ENCODE peak calls at places on chromosomes 1 and 21, in four cellular contexts. One of them, this sample, is unnamed.
A peak's percentile ranks its signal among the peaks of the same experiment; 100 is the strongest.

GRCh38 chr1:27669876-27670275 is 2.1 kb downstream of the IFI6 start:
- DNase-seq in MM.1S: no peak
- DNase-seq in uterus: no peak
- DNase-seq in upper lobe of right lung: no peak
- DNase-seq in this sample: no peak

GRCh38 chr1:104906141-104906540 is 1156.4 kb downstream of the AMY1C start:
- DNase-seq in upper lobe of right lung: no peak
- DNase-seq in MM.1S: no peak
- DNase-seq in uterus: no peak
- DNase-seq in this sample: no peak

GRCh38 chr21:31347435-31348032 is 3.5 kb upstream of the TIAM1 start:
- DNase-seq in uterus: no peak
- DNase-seq in upper lobe of right lung: no peak
- DNase-seq in MM.1S: no peak
- DNase-seq in this sample: no peak

GRCh38 chr1:106526650-106527049 is 529.8 kb upstream of the PRMT6 start:
- DNase-seq in uterus: no peak
- DNase-seq in MM.1S: no peak
- DNase-seq in upper lobe of right lung: no peak
- DNase-seq in this sample: no peak

GRCh38 chr1:214439352-214440119 is 111.9 kb downstream of the PTPN14 start:
- DNase-seq in MM.1S: peak; percentile 96
- DNase-seq in upper lobe of right lung: no peak
- DNase-seq in uterus: peak; percentile 82
- DNase-seq in this sample: no peak

GRCh38 chr21:43637530-43637929 is 21.8 kb downstream of the HSF2BP start:
- DNase-seq in upper lobe of right lung: no peak
- DNase-seq in uterus: no peak
- DNase-seq in MM.1S: no peak
- DNase-seq in this sample: no peak

GRCh38 chr1:96971849-96972602 is 250.4 kb downstream of the PTBP2 start:
- DNase-seq in upper lobe of right lung: no peak
- DNase-seq in MM.1S: peak; percentile 23
- DNase-seq in uterus: no peak
- DNase-seq in this sample: no peak

GRCh38 chr1:21174638-21175323 is 1.9 kb downstream of the EIF4G3 start:
- DNase-seq in uterus: no peak
- DNase-seq in MM.1S: no peak
- DNase-seq in upper lobe of right lung: no peak
- DNase-seq in this sample: no peak

GRCh38 chr1:179828554-179829110 is 49.0 kb downstream of the TOR1AIP2 start:
- DNase-seq in MM.1S: no peak
- DNase-seq in uterus: no peak
- DNase-seq in upper lobe of right lung: no peak
- DNase-seq in this sample: no peak

GRCh38 chr1:204751480-204751879 is 65.9 kb upstream of the LRRN2 start:
- DNase-seq in uterus: no peak
- DNase-seq in upper lobe of right lung: no peak
- DNase-seq in MM.1S: no peak
- DNase-seq in this sample: no peak

GRCh38 chr1:30338765-30339164 is 384.6 kb downstream of the MATN1 start:
- DNase-seq in upper lobe of right lung: no peak
- DNase-seq in MM.1S: no peak
- DNase-seq in uterus: no peak
- DNase-seq in this sample: no peak

GRCh38 chr1:181099152-181100014 is 10.9 kb downstream of the IER5 start:
- DNase-seq in MM.1S: peak; percentile 37
- DNase-seq in upper lobe of right lung: no peak
- DNase-seq in uterus: no peak
- DNase-seq in this sample: no peak

GRCh38 chr1:36366091-36366661 is 19.5 kb downstream of the STK40 start:
- DNase-seq in MM.1S: no peak
- DNase-seq in uterus: no peak
- DNase-seq in upper lobe of right lung: no peak
- DNase-seq in this sample: peak; percentile 86

GRCh38 chr1:179251675-179252074 is 22.2 kb upstream of the ABL2 start:
- DNase-seq in upper lobe of right lung: no peak
- DNase-seq in uterus: no peak
- DNase-seq in MM.1S: no peak
- DNase-seq in this sample: no peak

GRCh38 chr1:13860023-13860422 is 160.0 kb downstream of the PRDM2 start:
- DNase-seq in upper lobe of right lung: no peak
- DNase-seq in MM.1S: no peak
- DNase-seq in uterus: no peak
- DNase-seq in this sample: no peak

GRCh38 chr1:51551848-51552296 is 32.8 kb upstream of the EPS15 start:
- DNase-seq in MM.1S: no peak
- DNase-seq in uterus: no peak
- DNase-seq in upper lobe of right lung: no peak
- DNase-seq in this sample: no peak

GRCh38 chr1:38586993-38587646 is 272.5 kb downstream of the RRAGC start:
- DNase-seq in MM.1S: peak; percentile 57
- DNase-seq in upper lobe of right lung: peak; percentile 83
- DNase-seq in uterus: no peak
- DNase-seq in this sample: peak; percentile 36

GRCh38 chr1:108661030-108661609 is at the start of gene HENMT1:
- DNase-seq in upper lobe of right lung: peak; percentile 85
- DNase-seq in uterus: peak; percentile 54
- DNase-seq in MM.1S: peak; percentile 43
- DNase-seq in this sample: peak; percentile 90

GRCh38 chr21:44972301-44972814 is 32.5 kb downstream of the SLX9 start:
- DNase-seq in MM.1S: no peak
- DNase-seq in upper lobe of right lung: no peak
- DNase-seq in uterus: no peak
- DNase-seq in this sample: no peak

GRCh38 chr1:12617511-12617900 is 504 bp downstream of the DHRS3 start:
- DNase-seq in upper lobe of right lung: no peak
- DNase-seq in uterus: no peak
- DNase-seq in MM.1S: peak; percentile 26
- DNase-seq in this sample: peak; percentile 60

GRCh38 chr1:40880813-40881549 is 18.8 kb upstream of the CITED4 start:
- DNase-seq in upper lobe of right lung: no peak
- DNase-seq in MM.1S: no peak
- DNase-seq in uterus: no peak
- DNase-seq in this sample: no peak

GRCh38 chr1:109280768-109281356 is 2.1 kb downstream of the PSRC1 start:
- DNase-seq in upper lobe of right lung: peak; percentile 62
- DNase-seq in MM.1S: no peak
- DNase-seq in uterus: no peak
- DNase-seq in this sample: no peak

GRCh38 chr1:228267962-228268890 is 60.4 kb downstream of the OBSCN start:
- DNase-seq in upper lobe of right lung: no peak
- DNase-seq in MM.1S: no peak
- DNase-seq in uterus: no peak
- DNase-seq in this sample: no peak

GRCh38 chr1:13813398-13814012 is 113.5 kb downstream of the PRDM2 start:
- DNase-seq in MM.1S: no peak
- DNase-seq in uterus: no peak
- DNase-seq in upper lobe of right lung: peak; percentile 72
- DNase-seq in this sample: peak; percentile 47

GRCh38 chr1:45687753-45688737 is at the start of gene TMEM69:
- DNase-seq in upper lobe of right lung: peak; percentile 81
- DNase-seq in uterus: peak; percentile 79
- DNase-seq in MM.1S: peak; percentile 84
- DNase-seq in this sample: peak; percentile 85

GRCh38 chr1:239543873-239544272 is 157.5 kb downstream of the CHRM3 start:
- DNase-seq in upper lobe of right lung: no peak
- DNase-seq in uterus: no peak
- DNase-seq in MM.1S: no peak
- DNase-seq in this sample: no peak

GRCh38 chr1:41580520-41581172 is 96.2 kb upstream of the EDN2 start:
- DNase-seq in uterus: no peak
- DNase-seq in upper lobe of right lung: no peak
- DNase-seq in MM.1S: no peak
- DNase-seq in this sample: no peak

GRCh38 chr1:205169248-205169647 is 42.3 kb downstream of the DSTYK start:
- DNase-seq in uterus: no peak
- DNase-seq in upper lobe of right lung: no peak
- DNase-seq in MM.1S: no peak
- DNase-seq in this sample: no peak

GRCh38 chr1:75797273-75797588 is 549 bp downstream of the MSH4 start:
- DNase-seq in upper lobe of right lung: no peak
- DNase-seq in MM.1S: no peak
- DNase-seq in uterus: no peak
- DNase-seq in this sample: no peak

GRCh38 chr21:35086357-35086756 is 37.3 kb upstream of the RUNX1 start:
- DNase-seq in upper lobe of right lung: no peak
- DNase-seq in uterus: no peak
- DNase-seq in MM.1S: no peak
- DNase-seq in this sample: no peak

GRCh38 chr1:234550341-234551031 is 59.5 kb downstream of the IRF2BP2 start:
- DNase-seq in uterus: peak; percentile 10
- DNase-seq in upper lobe of right lung: peak; percentile 54
- DNase-seq in MM.1S: no peak
- DNase-seq in this sample: no peak

GRCh38 chr1:208475951-208476824 is 232.0 kb upstream of the PLXNA2 start:
- DNase-seq in uterus: no peak
- DNase-seq in upper lobe of right lung: no peak
- DNase-seq in MM.1S: no peak
- DNase-seq in this sample: no peak

GRCh38 chr1:178345821-178346220 is 150.9 kb downstream of the CLEC20A start:
- DNase-seq in upper lobe of right lung: no peak
- DNase-seq in MM.1S: no peak
- DNase-seq in uterus: no peak
- DNase-seq in this sample: no peak

GRCh38 chr21:38434913-38435533 is 63.3 kb downstream of the ERG start:
- DNase-seq in MM.1S: no peak
- DNase-seq in uterus: no peak
- DNase-seq in upper lobe of right lung: no peak
- DNase-seq in this sample: no peak
- H3K4me3 ChIP-seq in MM.1S: peak overlapping the region; percentile 17
- H3K4me3 ChIP-seq in uterus: no peak overlapping the region
- H3K4me3 ChIP-seq in upper lobe of right lung: no peak overlapping the region
- H3K4me3 ChIP-seq in this sample: no peak overlapping the region

DNA sequence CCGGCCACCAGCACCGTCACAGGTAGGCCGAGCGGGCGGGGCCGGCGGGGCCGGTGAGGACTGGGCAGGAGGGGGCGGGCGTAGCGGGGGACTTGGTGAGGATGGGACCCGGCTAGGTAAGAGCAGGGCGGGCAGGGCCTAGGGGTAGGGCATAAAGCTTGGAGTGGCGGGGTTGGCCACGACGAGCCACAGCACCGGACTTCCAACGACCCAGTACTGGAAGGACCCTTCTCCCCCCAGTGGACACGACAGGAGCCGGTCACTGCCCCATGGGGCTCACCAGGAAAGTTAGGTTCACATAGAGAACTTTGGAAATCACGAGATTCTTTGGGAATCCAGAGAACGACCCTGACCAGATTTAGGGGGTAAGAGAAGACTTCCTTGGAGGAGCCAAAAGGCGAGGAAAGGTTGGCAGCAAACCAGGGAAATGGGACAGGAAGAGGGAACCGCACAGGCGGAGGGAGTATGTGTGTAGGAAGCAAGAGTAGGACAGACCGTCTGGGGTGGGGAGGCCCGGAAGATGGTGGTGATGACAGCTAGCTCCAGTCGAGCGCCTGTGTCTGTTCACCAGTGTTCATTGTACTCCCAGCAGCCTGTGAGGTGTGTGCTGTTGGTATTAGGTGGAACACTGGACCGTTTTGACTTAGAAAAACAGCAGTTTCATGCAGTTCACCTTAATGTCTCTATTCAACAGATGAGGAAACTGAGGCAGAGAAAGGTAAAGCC is 20.4 kb downstream of the ZNF362 start:
- DNase-seq in MM.1S: no peak
- DNase-seq in uterus: no peak
- DNase-seq in upper lobe of right lung: peak; percentile 49
- DNase-seq in this sample: no peak
- H3K36me3 ChIP-seq in MM.1S: no peaks in the 10 kb centered on the region
- H3K36me3 ChIP-seq in uterus: no peaks in the 10 kb centered on the region
- H3K36me3 ChIP-seq in upper lobe of right lung: peaks cover 47% of the 10 kb centered on the region
- H3K36me3 ChIP-seq in this sample: peaks cover 7% of the 10 kb centered on the region

DNA sequence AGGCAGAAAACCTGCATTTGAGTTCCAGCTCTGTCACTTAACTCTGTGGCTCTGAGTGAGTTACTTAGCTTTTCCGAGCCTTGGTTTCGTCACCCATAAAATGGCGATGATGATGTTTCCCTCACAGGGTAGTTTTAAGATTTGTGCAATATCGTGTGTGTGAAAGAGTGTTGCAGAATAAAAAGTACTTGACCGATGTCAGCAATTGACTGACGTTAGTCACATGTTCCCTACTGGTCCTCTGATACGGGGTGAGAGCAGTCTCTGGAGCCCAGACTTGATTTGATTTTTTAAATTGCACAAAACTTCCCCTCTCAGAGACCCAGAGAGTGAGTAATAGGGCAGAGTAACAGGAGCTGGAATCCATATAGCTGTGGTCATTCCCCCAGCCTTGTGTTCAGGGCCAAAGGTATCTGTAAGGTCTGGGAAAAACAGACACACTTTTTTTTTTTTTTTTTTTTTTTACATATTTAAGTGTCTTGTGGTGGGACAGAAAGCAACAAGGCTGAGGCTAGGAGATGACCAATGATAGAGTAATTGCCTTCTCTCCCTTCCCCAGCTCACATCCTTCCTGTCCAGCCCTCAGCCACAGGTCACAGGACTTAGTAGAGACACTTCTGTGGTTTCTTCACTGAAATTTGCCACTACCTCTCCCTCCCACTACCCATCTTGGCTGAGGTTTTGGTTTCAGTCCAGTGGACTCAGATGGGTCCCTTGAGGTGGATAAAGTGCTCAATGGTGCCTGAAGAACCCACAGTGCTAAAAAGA is 2.0 kb downstream of the FCER1G start:
- DNase-seq in uterus: no peak
- DNase-seq in MM.1S: peak; percentile 92
- DNase-seq in upper lobe of right lung: no peak
- DNase-seq in this sample: no peak
- H3K4me3 ChIP-seq in uterus: no peak overlapping the region
- H3K4me3 ChIP-seq in MM.1S: peak overlapping the region; percentile 2
- H3K4me3 ChIP-seq in upper lobe of right lung: peak overlapping the region; percentile 49
- H3K4me3 ChIP-seq in this sample: no peak overlapping the region

GRCh38 chr1:29197993-29198392 is 16.3 kb upstream of the SRSF4 start:
- DNase-seq in upper lobe of right lung: no peak
- DNase-seq in MM.1S: no peak
- DNase-seq in uterus: no peak
- DNase-seq in this sample: no peak

GRCh38 chr1:29196863-29197589 is 15.3 kb upstream of the SRSF4 start:
- DNase-seq in uterus: no peak
- DNase-seq in upper lobe of right lung: no peak
- DNase-seq in MM.1S: no peak
- DNase-seq in this sample: no peak

GRCh38 chr1:29195875-29196274 is 14.2 kb upstream of the SRSF4 start:
- DNase-seq in MM.1S: no peak
- DNase-seq in uterus: no peak
- DNase-seq in upper lobe of right lung: no peak
- DNase-seq in this sample: no peak

GRCh38 chr1:29200905-29201594 is 19.4 kb upstream of the SRSF4 start:
- DNase-seq in MM.1S: no peak
- DNase-seq in upper lobe of right lung: no peak
- DNase-seq in uterus: no peak
- DNase-seq in this sample: no peak

DNA sequence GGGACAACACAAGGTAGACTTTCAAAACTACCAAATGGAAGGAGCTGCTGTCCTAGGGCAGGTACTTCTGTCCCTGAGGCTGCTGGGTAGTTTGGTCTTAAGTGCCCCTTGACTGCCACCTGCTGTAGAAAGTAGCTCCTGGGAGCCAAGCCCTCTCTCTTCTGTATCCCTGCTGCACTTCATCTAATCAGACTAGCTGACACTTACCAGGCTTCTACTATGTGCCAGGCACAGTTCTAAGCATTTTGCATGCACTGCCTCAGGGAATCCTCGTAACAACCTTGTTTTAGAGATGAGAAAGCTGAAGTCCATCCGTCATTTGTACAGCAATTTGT is 15.9 kb upstream of the SRSF4 start:
- DNase-seq in MM.1S: peak; percentile 60
- DNase-seq in uterus: no peak
- DNase-seq in upper lobe of right lung: no peak
- DNase-seq in this sample: peak; percentile 34
- H3K36me3 ChIP-seq in MM.1S: no peaks in the 10 kb centered on the region
- H3K36me3 ChIP-seq in uterus: no peaks in the 10 kb centered on the region
- H3K36me3 ChIP-seq in upper lobe of right lung: peaks cover 25% of the 10 kb centered on the region
- H3K36me3 ChIP-seq in this sample: peaks cover 13% of the 10 kb centered on the region

This sample was measured in CD4-positive, alpha-beta memory T cell.